ENCODE peak calls at places on chromosomes 4 and X, in nine cellular contexts. L, X, W, E, J, A, V, S and D are unnamed samples.

GRCh38 chr4:85946821-85947220 is 413.0 kb downstream of the MAPK10 start:
- DNase-seq in E (no peak), X (no peak), A (no peak), V (no peak), S (no peak), L (no peak), J (no peak), W (no peak), D (no peak)

GRCh38 chr4:178080312-178080711 is 638.1 kb upstream of the AGA start:
- DNase-seq in X (no peak), E (no peak), A (no peak), W (no peak), J (no peak), V (no peak), S (no peak), L (no peak), D (no peak)

GRCh38 chrX:30930679-30931078 is 41.6 kb upstream of the TAB3 start:
- DNase-seq in V (no peak), S (no peak), J (no peak), A (no peak), X (no peak), W (no peak), L (no peak), E (no peak), D (no peak)

GRCh38 chrX:48904180-48904579 is 6.5 kb downstream of the PQBP1 start:
- DNase-seq in V (no peak), J (no peak), W (no peak), L (no peak), X (no peak), E (no peak), A (no peak), S (no peak), D (no peak)

GRCh38 chrX:118116308-118117068 is at the start of gene KLHL13:
- DNase-seq in X (peak), A (peak), J (peak), L (peak), W (no peak), V (peak), S (peak), E (peak), D (peak)

GRCh38 chrX:56762707-56763555 is 33.9 kb downstream of the NBDY start:
- DNase-seq in L (no peak), X (no peak), A (no peak), J (no peak), E (peak), V (no peak), W (no peak), S (no peak), D (no peak)

GRCh38 chrX:47662144-47662657 is 3.2 kb upstream of the UXT start:
- DNase-seq in A (no peak), W (peak), E (no peak), V (peak), L (no peak), X (no peak), J (peak), S (no peak), D (no peak)

GRCh38 chr4:19492611-19493010 is 759.1 kb upstream of the SLIT2 start:
- DNase-seq in J (no peak), X (no peak), W (peak), V (no peak), L (no peak), A (no peak), S (no peak), E (no peak), D (no peak)

GRCh38 chrX:110407910-110408545 is 49.4 kb downstream of the RTL9 start:
- DNase-seq in W (no peak), S (no peak), J (peak), X (no peak), V (no peak), L (no peak), A (peak), E (peak), D (peak)

GRCh38 chrX:101415180-101416130 is 7.4 kb downstream of the HNRNPH2 start:
- DNase-seq in A (no peak), S (no peak), V (peak), E (no peak), L (no peak), X (no peak), J (peak), W (no peak), D (peak)

GRCh38 chr4:170769857-170770256 is 680.1 kb upstream of the AADAT start:
- DNase-seq in L (no peak), X (no peak), A (no peak), W (no peak), E (no peak), J (no peak), V (no peak), S (no peak), D (no peak)

GRCh38 chr4:27702710-27703431 is 842.2 kb downstream of the STIM2 start:
- DNase-seq in S (no peak), X (no peak), L (no peak), V (no peak), J (no peak), A (peak), E (no peak), W (no peak), D (peak)

GRCh38 chr4:33037464-33037863 is 2317.3 kb downstream of the PCDH7 start:
- DNase-seq in E (no peak), A (peak), L (no peak), X (no peak), V (no peak), S (no peak), J (no peak), W (no peak), D (no peak)

GRCh38 chrX:3380603-3381002 is 34.2 kb upstream of the MXRA5 start:
- DNase-seq in L (no peak), V (no peak), W (no peak), X (no peak), J (no peak), A (no peak), E (no peak), S (no peak), D (no peak)

GRCh38 chr4:7512428-7512827 is 77.7 kb upstream of the PSAPL1 start:
- DNase-seq in L (no peak), W (no peak), J (no peak), A (no peak), E (no peak), S (no peak), X (no peak), V (no peak), D (no peak)

GRCh38 chrX:54807524-54808108 is at the start of gene MAGED2:
- DNase-seq in V (no peak), A (peak), S (no peak), L (peak), J (peak), W (no peak), E (peak), X (peak), D (no peak)

GRCh38 chr4:145723336-145723735 is 43.4 kb downstream of the C4orf51 start:
- DNase-seq in E (no peak), S (no peak), L (no peak), A (no peak), X (no peak), V (no peak), J (no peak), W (no peak), D (no peak)

GRCh38 chr4:47531241-47531953 is 46.3 kb downstream of the ATP10D start:
- DNase-seq in S (peak), X (no peak), V (peak), A (no peak), L (no peak), J (peak), E (peak), W (no peak), D (peak)

GRCh38 chrX:18649498-18649951 is 22.4 kb downstream of the RS1 start:
- DNase-seq in J (no peak), A (peak), E (peak), V (no peak), S (no peak), X (no peak), L (peak), W (no peak), D (no peak)

GRCh38 chr4:30619679-30620078 is 100.5 kb upstream of the PCDH7 start:
- DNase-seq in A (no peak), S (no peak), L (no peak), W (no peak), J (peak), E (no peak), V (no peak), X (no peak), D (peak)

GRCh38 chr4:110518889-110519490 is 43.0 kb downstream of the ENPEP start:
- DNase-seq in E (no peak), V (peak), A (no peak), J (peak), W (no peak), L (no peak), X (no peak), S (no peak), D (peak)

GRCh38 chrX:19776753-19777152 is 110.6 kb downstream of the SH3KBP1 start:
- DNase-seq in E (no peak), S (no peak), J (no peak), A (no peak), W (no peak), V (no peak), X (no peak), L (no peak), D (no peak)

GRCh38 chr4:3059896-3060295 is 14.4 kb downstream of the HTT-AS start:
- DNase-seq in A (no peak), V (no peak), S (no peak), L (no peak), E (no peak), W (no peak), J (no peak), X (no peak), D (no peak)

GRCh38 chr4:26384380-26385057 is 63.7 kb downstream of the RBPJ start:
- DNase-seq in W (no peak), L (no peak), A (no peak), J (no peak), S (no peak), X (no peak), V (no peak), E (no peak), D (no peak)

GRCh38 chr4:52894408-52894807 is 32.3 kb downstream of the RASL11B start:
- DNase-seq in E (no peak), X (no peak), W (no peak), V (no peak), S (no peak), A (no peak), J (no peak), L (no peak), D (no peak)

GRCh38 chrX:71941771-71942170 is 31.1 kb downstream of the NHSL2 start:
- DNase-seq in S (no peak), X (peak), V (no peak), L (no peak), A (no peak), E (no peak), J (peak), W (no peak), D (no peak)

GRCh38 chr4:81571105-81571504 is 99.4 kb upstream of the RASGEF1B start:
- DNase-seq in S (no peak), W (no peak), A (no peak), V (no peak), J (no peak), X (no peak), E (no peak), L (no peak), D (no peak)

GRCh38 chr4:121408-122084 is 2.8 kb upstream of the ZNF718 start:
- DNase-seq in A (no peak), J (no peak), X (no peak), V (no peak), S (peak), E (no peak), W (no peak), L (no peak), D (no peak)

GRCh38 chrX:149682956-149683947 is 28.6 kb upstream of the MAGEA11 start:
- DNase-seq in A (no peak), E (no peak), W (no peak), X (no peak), S (no peak), L (no peak), J (no peak), V (no peak), D (no peak)

GRCh38 chrX:150762258-150762867 is 69.2 kb downstream of the MTMR1 start:
- DNase-seq in V (no peak), W (no peak), X (no peak), L (no peak), J (no peak), S (no peak), E (no peak), A (no peak), D (no peak)

GRCh38 chr4:67160409-67160808 is 384.9 kb downstream of the CENPC start:
- DNase-seq in L (no peak), X (no peak), J (no peak), V (no peak), S (no peak), E (no peak), W (no peak), A (no peak), D (no peak)

GRCh38 chrX:17527135-17527701 is 152.2 kb downstream of the NHS start:
- DNase-seq in J (no peak), A (no peak), E (no peak), L (no peak), W (no peak), X (peak), S (peak), V (no peak), D (no peak)

GRCh38 chr4:23332266-23332665 is 557.6 kb downstream of the PPARGC1A start:
- DNase-seq in W (no peak), E (no peak), A (no peak), S (no peak), V (no peak), L (no peak), X (no peak), J (no peak), D (no peak)

DNA sequence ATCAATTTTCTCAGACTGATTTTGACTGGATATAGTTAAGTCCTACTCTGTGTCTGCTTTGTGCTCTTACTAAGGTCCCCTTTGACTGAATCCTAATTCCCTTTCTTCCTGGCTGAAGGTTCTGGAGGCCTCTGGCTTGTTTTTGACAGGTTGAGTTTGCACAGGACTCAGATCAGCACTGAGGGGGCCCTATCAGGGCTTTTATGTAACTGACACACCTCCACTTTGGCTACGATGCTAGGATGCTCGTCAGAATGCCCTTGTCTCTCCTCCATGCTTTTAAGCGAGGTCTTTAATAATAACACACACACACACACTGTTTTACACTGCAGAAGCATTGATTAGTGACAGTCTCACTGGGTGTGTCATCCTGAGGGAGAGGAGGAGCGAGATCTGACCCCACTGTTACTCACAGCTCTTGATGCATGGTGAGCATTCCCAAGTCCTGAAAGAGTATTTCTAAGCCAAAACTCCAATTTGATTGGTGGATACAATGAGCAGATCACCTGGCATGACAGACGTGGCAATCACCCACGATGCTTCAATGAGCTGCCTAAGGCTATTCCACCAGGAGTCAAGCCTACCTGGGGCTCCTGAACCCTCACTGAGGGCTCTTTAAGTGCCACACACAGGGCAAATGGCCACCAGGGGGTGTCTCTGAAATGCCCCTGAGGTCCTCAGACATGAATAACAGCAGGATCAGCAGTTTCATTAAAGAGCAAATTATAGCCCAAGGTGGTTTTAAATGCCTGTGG is 130.4 kb upstream of the CPEB2 start:
- DNase-seq in V (no peak), W (no peak), E (no peak), X (no peak), A (peak), J (peak), L (no peak), S (no peak), D (no peak)
- TF ChIP-seq CTCF in V (no peak), W (peak), E (no peak), X (peak), A (peak), J (no peak), L (peak), S (no peak), D (peak)

GRCh38 chr4:165378763-165379631 is at the start of gene CPE:
- DNase-seq in X (peak), L (peak), E (peak), V (peak), J (peak), S (no peak), W (no peak), A (peak), D (peak)
- TF ChIP-seq CTCF in X (peak), L (peak), E (no peak), V (peak), J (peak), S (peak), W (peak), A (no peak), D (peak)

GRCh38 chr4:87985097-87985886 is 9.8 kb downstream of the SPP1 start:
- DNase-seq in W (no peak), L (no peak), X (peak), J (peak), V (peak), S (no peak), E (no peak), A (peak), D (no peak)
- TF ChIP-seq CTCF in W (peak), L (peak), X (peak), J (peak), V (peak), S (peak), E (peak), A (peak), D (peak)

DNA sequence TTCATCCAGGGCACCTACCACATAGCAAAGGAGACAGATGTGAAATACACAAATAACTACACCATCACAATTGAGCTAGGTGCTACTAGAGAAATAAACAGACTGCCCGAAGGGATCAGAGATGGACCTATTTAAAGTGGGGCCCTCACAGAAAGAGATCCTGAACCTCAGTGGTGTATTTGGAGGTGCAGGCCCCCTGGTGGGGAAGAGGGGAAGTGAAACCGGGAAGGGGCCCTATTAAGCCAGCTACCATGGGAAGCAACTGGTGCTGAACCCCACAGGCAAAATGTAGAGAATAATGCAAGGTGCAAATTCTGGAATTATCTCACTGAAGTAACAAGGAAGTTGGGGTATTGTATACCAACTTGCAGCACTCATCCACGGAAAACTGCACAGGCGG is 78.6 kb upstream of the FAM9A start:
- DNase-seq in L (no peak), S (no peak), E (peak), X (no peak), V (no peak), W (no peak), A (peak), J (peak), D (peak)
- TF ChIP-seq CTCF in L (peak), S (peak), E (peak), X (peak), V (peak), W (peak), A (peak), J (peak), D (peak)

GRCh38 chr4:113691676-113692075 is 69.9 kb downstream of the CAMK2D start:
- DNase-seq in A (no peak), L (no peak), X (no peak), J (no peak), W (no peak), V (no peak), S (no peak), E (no peak), D (no peak)
- TF ChIP-seq CTCF in A (no peak), L (no peak), X (no peak), J (no peak), W (no peak), V (no peak), S (no peak), E (no peak), D (no peak)

GRCh38 chr4:16713271-16713670 is 185.2 kb downstream of the LDB2 start:
- DNase-seq in W (no peak), S (no peak), X (no peak), E (no peak), L (no peak), J (peak), A (no peak), V (no peak), D (no peak)
- TF ChIP-seq CTCF in W (no peak), S (no peak), X (no peak), E (no peak), L (no peak), J (no peak), A (no peak), V (no peak), D (no peak)

DNA sequence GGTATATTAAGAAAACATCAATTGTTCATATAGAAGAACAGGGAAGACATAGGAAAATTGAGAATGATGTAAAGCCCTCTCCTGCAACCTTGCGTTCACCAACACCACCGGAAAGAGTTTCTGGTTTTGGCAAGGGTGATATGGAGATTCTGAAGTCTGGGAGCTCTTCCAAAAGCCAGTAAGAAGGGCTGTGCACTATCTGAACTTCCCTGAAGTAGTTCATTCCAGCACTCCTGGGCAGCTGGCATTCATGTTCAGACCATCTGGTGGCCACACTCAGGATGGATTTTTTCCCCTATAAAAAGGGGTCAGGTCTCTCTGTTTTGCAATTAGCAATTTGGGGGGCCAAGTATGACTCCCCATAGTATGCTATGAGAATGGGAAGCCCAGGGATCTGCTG is 15.4 kb upstream of the TLR2 start:
- DNase-seq in V (no peak), A (no peak), S (no peak), X (no peak), J (peak), L (no peak), E (no peak), W (no peak), D (no peak)
- TF ChIP-seq CTCF in V (no peak), A (no peak), S (no peak), X (no peak), J (no peak), L (no peak), E (no peak), W (no peak), D (no peak)